ENCODE peak calls at places on chromosomes 16 and 17, in nine cellular contexts. W is esophagus muscularis mucosa; B is GM12878; N is DND-41; X is fibroblast of pulmonary artery; C is foreskin fibroblast; J is neural progenitor cell; M is effector memory CD4-positive, alpha-beta T cell; S is endodermal cell. U is an unnamed sample.

GRCh38 chr17:63974594-63975192 is 2.0 kb upstream of the SCN4A start:
- DNase-seq in J (no peak), N (no peak), W (no peak), C (peak; percentile 59), B (no peak), M (no peak), S (peak; percentile 77), X (peak; percentile 39), U (no peak)

GRCh38 chr16:27779719-27780161 is 229.8 kb downstream of the KATNIP start:
- DNase-seq in X (peak; percentile 56), W (no peak), M (no peak), N (no peak), S (peak; percentile 92), C (peak; percentile 33), B (no peak), J (peak; percentile 84), U (peak; percentile 45)

GRCh38 chr17:63973930-63974593 is 1.3 kb upstream of the SCN4A start:
- DNase-seq in S (no peak), N (no peak), B (no peak), J (no peak), X (no peak), M (no peak), C (peak; percentile 18), W (no peak), U (no peak)

GRCh38 chr17:1179112-1179634 is 608 bp downstream of the ABR start:
- DNase-seq in S (peak; percentile 71), N (no peak), M (no peak), W (no peak), C (no peak), B (no peak), J (peak; percentile 44), X (no peak), U (no peak)

GRCh38 chr17:31391496-31391949 is at the start of gene RAB11FIP4:
- DNase-seq in S (peak; percentile 79), C (no peak), J (peak; percentile 81), X (peak; percentile 24), M (no peak), B (no peak), W (no peak), N (no peak), U (no peak)

GRCh38 chr17:32563583-32563982 is 76.8 kb downstream of the CDK5R1 start:
- DNase-seq in N (no peak), X (no peak), C (no peak), B (no peak), S (no peak), W (no peak), M (no peak), J (no peak), U (no peak)

GRCh38 chr17:2462481-2462880 is 49.2 kb downstream of the METTL16 start:
- DNase-seq in S (peak; percentile 23), M (no peak), J (no peak), B (no peak), C (no peak), N (no peak), X (no peak), W (peak; percentile 37), U (no peak)

GRCh38 chr16:4800290-4801041 is 2.0 kb downstream of the ROGDI start:
- DNase-seq in S (no peak), W (no peak), B (no peak), N (no peak), X (no peak), J (no peak), C (no peak), M (no peak), U (no peak)

GRCh38 chr17:30219833-30220232 is 15.7 kb downstream of the SLC6A4 start:
- DNase-seq in N (no peak), M (no peak), B (no peak), X (no peak), C (no peak), S (no peak), J (no peak), W (no peak), U (no peak)
- H3K4me3 ChIP-seq in N (no peak overlapping the region), M (no peak overlapping the region), B (no peak overlapping the region), X (no peak overlapping the region), C (no peak overlapping the region), S (no peak overlapping the region), J (no peak overlapping the region), W (no peak overlapping the region), U (no peak overlapping the region)

GRCh38 chr17:50947844-50948514 is 81.8 kb upstream of the TOB1 start:
- DNase-seq in M (no peak), C (no peak), J (no peak), X (no peak), W (no peak), N (no peak), S (no peak), B (no peak), U (no peak)
- H3K4me3 ChIP-seq in M (no peak overlapping the region), C (no peak overlapping the region), J (no peak overlapping the region), X (no peak overlapping the region), W (no peak overlapping the region), N (no peak overlapping the region), S (no peak overlapping the region), B (no peak overlapping the region), U (no peak overlapping the region)

GRCh38 chr16:89061590-89062380 is 31.9 kb upstream of the ACSF3 start:
- DNase-seq in X (no peak), C (no peak), J (peak; percentile 81), N (no peak), B (no peak), S (no peak), W (no peak), M (no peak), U (no peak)
- H3K4me3 ChIP-seq in X (no peak overlapping the region), C (no peak overlapping the region), J (no peak overlapping the region), N (no peak overlapping the region), B (no peak overlapping the region), S (no peak overlapping the region), W (no peak overlapping the region), M (no peak overlapping the region), U (no peak overlapping the region)

DNA sequence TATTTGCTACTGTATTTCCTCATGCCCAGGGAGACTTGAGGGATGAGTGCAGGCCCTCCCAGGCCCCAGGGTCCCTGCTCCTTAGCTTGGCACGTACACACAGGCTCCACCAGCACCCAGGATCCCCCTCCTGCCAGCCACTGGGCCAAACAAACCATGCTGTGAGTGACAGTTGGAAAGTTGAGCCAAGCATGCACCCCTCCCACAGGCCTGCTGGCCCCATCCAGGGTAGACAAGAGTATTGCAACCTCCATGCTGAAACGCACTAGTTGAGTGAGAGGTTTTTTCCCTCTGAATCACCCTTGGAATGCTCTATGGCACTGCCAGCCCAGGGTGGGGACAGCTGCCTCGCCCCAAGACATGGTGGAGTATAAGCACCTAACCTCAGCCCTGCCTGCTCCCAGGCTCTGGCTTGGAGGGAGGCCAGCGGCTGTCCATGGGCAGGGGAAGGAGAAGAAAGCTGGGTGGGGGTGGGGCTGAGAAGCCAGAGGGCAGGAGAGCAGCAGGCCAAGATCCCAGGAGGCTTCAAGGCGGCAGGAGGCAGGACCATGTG is 49.6 kb downstream of the PITPNM3 start:
- DNase-seq in M (no peak), N (no peak), S (peak; percentile 39), W (no peak), J (no peak), X (peak; percentile 63), C (no peak), B (no peak), U (no peak)
- H3K4me3 ChIP-seq in M (no peak overlapping the region), N (no peak overlapping the region), S (no peak overlapping the region), W (no peak overlapping the region), J (no peak overlapping the region), X (no peak overlapping the region), C (no peak overlapping the region), B (no peak overlapping the region), U (no peak overlapping the region)

GRCh38 chr16:68732741-68733399 is 4.2 kb upstream of the CDH1 start:
- DNase-seq in X (no peak), M (no peak), N (no peak), C (no peak), S (peak; percentile 62), W (no peak), J (no peak), B (no peak), U (no peak)
- H3K4me3 ChIP-seq in X (no peak overlapping the region), M (no peak overlapping the region), N (no peak overlapping the region), C (no peak overlapping the region), S (no peak overlapping the region), W (no peak overlapping the region), J (no peak overlapping the region), B (no peak overlapping the region), U (no peak overlapping the region)

U was measured in iPS DF 6.9.